ENCODE peak calls at places on chromosomes 5 and 9, in five cellular contexts. P is GM12878, O is HepG2, F is A549, X is K562. C is an unnamed sample.
A peak's percentile ranks its signal among the peaks of the same experiment; 100 is the strongest.

GRCh38 chr9:109912726-109913460 is 132.9 kb downstream of the PALM2AKAP2 start:
- ATAC-seq in F (no peak), O (no peak), X (no peak), P (peak; percentile 66), C (no peak)

GRCh38 chr9:75104607-75105006 is 16.3 kb downstream of the OSTF1 start:
- ATAC-seq in P (no peak), X (no peak), O (no peak), F (no peak), C (no peak)

GRCh38 chr9:21828853-21829405 is 26.5 kb downstream of the MTAP start:
- ATAC-seq in X (no peak), P (no peak), O (no peak), F (peak; percentile 25), C (no peak)

GRCh38 chr5:61342066-61342465 is 10.0 kb downstream of the ZSWIM6 start:
- ATAC-seq in O (no peak), X (no peak), F (peak; percentile 61), P (peak; percentile 32), C (no peak)

GRCh38 chr5:157613385-157614245 is 38.0 kb upstream of the ADAM19 start:
- ATAC-seq in X (peak; percentile 53), O (no peak), F (no peak), P (no peak), C (no peak)

GRCh38 chr9:100098241-100098886 is 436 bp downstream of the ERP44 start:
- ATAC-seq in P (peak; percentile 26), O (peak; percentile 78), F (peak; percentile 70), X (peak; percentile 55), C (peak; percentile 20)

GRCh38 chr9:112858005-112858404 is 32.7 kb downstream of the SLC46A2 start:
- ATAC-seq in X (no peak), P (no peak), F (no peak), O (no peak), C (no peak)

GRCh38 chr5:142749321-142749720 is 20.9 kb upstream of the ARHGAP26 start:
- ATAC-seq in X (no peak), P (no peak), F (no peak), O (no peak), C (no peak)

GRCh38 chr9:130539473-130540223 is 39.7 kb upstream of the FUBP3 start:
- ATAC-seq in X (no peak), O (no peak), F (peak; percentile 69), P (no peak), C (no peak)

GRCh38 chr5:80315244-80315643 is 4.6 kb upstream of the SPZ1 start:
- ATAC-seq in F (no peak), P (no peak), O (no peak), X (no peak), C (no peak)

GRCh38 chr9:137056739-137057407 is 3.0 kb upstream of the ENTPD2 start:
- ATAC-seq in X (no peak), O (no peak), F (peak; percentile 8), P (no peak), C (no peak)

GRCh38 chr5:120152472-120152871 is 311.6 kb upstream of the PRR16 start:
- ATAC-seq in P (no peak), O (no peak), X (no peak), F (peak; percentile 65), C (no peak)

GRCh38 chr5:146520731-146521130 is 4.7 kb upstream of the GPR151 start:
- ATAC-seq in F (no peak), O (peak; percentile 79), P (no peak), X (no peak), C (no peak)

GRCh38 chr9:68802525-68803015 is 97.5 kb downstream of the PIP5K1B start:
- ATAC-seq in X (no peak), F (no peak), O (no peak), P (peak; percentile 98), C (no peak)

GRCh38 chr5:16539169-16539666 is 73.6 kb upstream of the ZNF622 start:
- ATAC-seq in F (peak; percentile 76), O (peak; percentile 91), P (no peak), X (no peak), C (peak; percentile 93)

GRCh38 chr5:171667341-171668096 is 118.1 kb upstream of the SMIM23 start:
- ATAC-seq in F (no peak), P (no peak), X (no peak), O (no peak), C (peak; percentile 97)

GRCh38 chr9:86902606-86903460 is 44.5 kb downstream of the GAS1 start:
- ATAC-seq in X (no peak), F (no peak), O (no peak), P (no peak), C (no peak)
- H3K4me3 ChIP-seq in X (no peak overlapping the region), F (no peak overlapping the region), O (no peak overlapping the region), P (no peak overlapping the region), C (no peak overlapping the region)

GRCh38 chr9:115520626-115521025 is 402.7 kb upstream of the TNC start:
- ATAC-seq in F (no peak), X (no peak), P (no peak), O (no peak), C (peak; percentile 36)

GRCh38 chr9:115513148-115513547 is 395.2 kb upstream of the TNC start:
- ATAC-seq in O (no peak), F (no peak), X (no peak), P (no peak), C (no peak)

GRCh38 chr9:115514454-115514853 is 396.5 kb upstream of the TNC start:
- ATAC-seq in O (no peak), P (no peak), F (no peak), X (no peak), C (no peak)

GRCh38 chr9:115522928-115523327 is 405.0 kb upstream of the TNC start:
- ATAC-seq in P (no peak), X (no peak), F (no peak), O (no peak), C (no peak)

GRCh38 chr9:115517335-115518075 is 399.5 kb upstream of the TNC start:
- ATAC-seq in F (no peak), P (no peak), X (no peak), O (no peak), C (no peak)
- TF ChIP-seq POLR2A in F (no peak), P (no peak), X (no peak), O (no peak), C (no peak)

DNA sequence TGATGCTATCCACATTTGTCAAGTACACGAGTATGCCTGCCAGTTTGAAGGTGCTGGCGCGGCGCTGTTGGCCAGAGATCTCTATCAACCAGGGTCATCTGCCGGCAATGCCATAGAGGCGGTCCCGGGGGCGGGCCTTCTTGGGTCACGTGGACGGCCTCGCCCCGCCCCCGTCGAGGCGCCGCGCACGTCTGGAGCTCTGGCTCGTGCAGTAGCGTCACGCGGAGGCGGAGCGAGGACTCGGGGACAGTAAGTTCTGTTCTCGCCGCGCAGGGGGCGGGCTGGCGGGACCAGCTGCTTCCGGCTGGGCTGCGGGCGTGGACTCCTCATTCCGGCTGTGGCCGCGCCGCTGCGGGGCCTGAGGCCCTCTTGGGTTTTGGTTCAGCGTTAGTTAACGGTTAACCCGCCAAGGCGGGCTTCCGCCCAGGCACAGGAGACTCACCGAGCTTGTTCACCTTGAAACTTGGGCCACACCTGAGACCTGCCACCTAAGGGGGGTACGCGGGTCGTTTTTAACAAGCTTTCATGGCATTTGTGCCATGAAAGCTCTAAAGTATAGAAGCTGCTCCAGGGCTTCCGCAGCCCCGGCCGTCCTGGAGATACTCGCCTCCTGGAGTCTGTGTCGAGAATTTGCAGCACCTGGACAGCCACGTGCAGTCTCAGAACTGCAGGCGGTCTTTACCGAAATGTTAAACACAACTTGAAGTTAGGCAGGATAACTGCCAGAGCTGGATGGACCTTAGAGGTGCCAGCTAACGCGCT is at the start of gene RFESD:
- ATAC-seq in O (peak; percentile 98), P (peak; percentile 97), F (peak; percentile 98), X (peak; percentile 89), C (peak; percentile 99)
- TF ChIP-seq EP300 in O (peak; percentile 33), P (no peak), F (no peak), X (peak; percentile 52), C (peak; percentile 97)

DNA sequence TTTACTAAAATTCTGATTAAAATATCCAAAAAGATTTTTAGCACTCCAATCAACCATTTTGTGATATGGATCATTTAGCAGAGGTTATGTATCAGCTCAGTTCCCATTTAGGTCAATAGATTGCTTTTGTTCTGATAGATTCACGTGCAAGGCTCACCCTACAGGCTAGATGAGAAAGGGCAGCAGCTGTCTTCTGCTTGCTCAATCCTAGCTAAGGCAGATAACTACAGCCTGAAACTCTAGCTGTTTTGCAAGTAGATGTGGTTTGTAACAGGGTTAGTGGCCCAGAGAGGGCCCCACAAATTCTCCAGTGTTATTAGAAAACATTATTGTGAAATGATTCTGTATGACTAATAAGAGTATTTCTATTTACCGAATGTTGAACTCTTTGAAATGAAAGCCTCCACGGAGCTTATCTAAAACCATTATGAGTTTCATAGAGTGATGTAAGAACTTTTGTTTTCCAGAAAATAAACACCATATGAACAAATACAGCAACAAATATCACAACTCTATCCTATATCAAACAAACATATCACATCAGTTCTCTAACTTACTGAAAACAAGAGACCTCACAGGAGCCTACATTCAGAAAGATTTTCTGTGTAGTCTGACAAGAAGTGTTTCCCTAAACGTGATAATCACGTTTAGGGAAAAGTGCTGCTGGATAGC is 841.9 kb upstream of the ACO1 start:
- ATAC-seq in P (peak; percentile 99), O (peak; percentile 96), X (no peak), F (peak; percentile 69), C (peak; percentile 80)
- H3K4me3 ChIP-seq in P (no peak overlapping the region), O (no peak overlapping the region), X (no peak overlapping the region), F (no peak overlapping the region), C (no peak overlapping the region)

GRCh38 chr5:34774139-34774538 is 64.8 kb upstream of the TTC23L start:
- ATAC-seq in X (no peak), P (no peak), O (no peak), F (no peak), C (no peak)

GRCh38 chr5:34778451-34778850 is 60.5 kb upstream of the TTC23L start:
- ATAC-seq in O (no peak), X (no peak), F (no peak), P (no peak), C (no peak)

GRCh38 chr5:34772267-34772666 is 66.7 kb upstream of the TTC23L start:
- ATAC-seq in F (no peak), O (no peak), X (no peak), P (no peak), C (no peak)

GRCh38 chr5:34772691-34773090 is 66.3 kb upstream of the TTC23L start:
- ATAC-seq in X (no peak), F (no peak), P (no peak), O (no peak), C (no peak)

DNA sequence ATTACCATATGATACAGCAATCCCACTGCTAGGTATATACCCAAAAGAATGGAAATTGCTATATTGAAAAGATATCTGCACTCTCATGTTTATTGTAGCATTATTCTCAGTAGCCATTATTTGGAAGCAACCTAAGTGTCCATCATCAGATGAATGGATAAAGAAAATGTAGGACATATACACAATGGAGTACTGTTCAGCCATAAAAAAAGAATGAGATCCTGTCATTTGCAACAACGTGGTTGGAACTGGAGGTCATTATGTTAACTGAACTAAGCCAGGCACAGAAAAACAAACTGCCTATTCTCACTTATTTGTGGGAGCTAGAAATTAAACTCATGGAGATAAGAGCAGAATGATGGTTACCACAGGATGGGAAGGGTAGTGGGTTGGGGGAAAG is 63.1 kb upstream of the TTC23L start:
- ATAC-seq in X (no peak), O (no peak), F (no peak), P (no peak), C (no peak)
- TF ChIP-seq POLR2A in X (no peak), O (no peak), F (no peak), P (no peak), C (no peak)

C was measured in gastroesophageal sphincter.